ENCODE peak calls at places on chromosomes 5 and 9, in five cellular contexts. One of them, this sample, is unnamed. For H3K27me3, the result is how much of the 10 kb centered on the place peaks cover.

GRCh38 chr5:139848508-139849100 is 53.0 kb downstream of the PSD2 start:
- DNase-seq in PC-9: no peak
- DNase-seq in lower lobe of right lung: no peak
- DNase-seq in adrenal gland: no peak
- DNase-seq in tibial artery: peak
- DNase-seq in this sample: no peak

GRCh38 chr9:125794708-125795107 is 47.5 kb downstream of the PBX3 start:
- DNase-seq in PC-9: no peak
- DNase-seq in lower lobe of right lung: no peak
- DNase-seq in adrenal gland: no peak
- DNase-seq in tibial artery: no peak
- DNase-seq in this sample: no peak

GRCh38 chr5:149719666-149720065 is 10.4 kb upstream of the PPARGC1B start:
- DNase-seq in PC-9: peak
- DNase-seq in lower lobe of right lung: no peak
- DNase-seq in adrenal gland: no peak
- DNase-seq in tibial artery: no peak
- DNase-seq in this sample: no peak

GRCh38 chr9:68808481-68808880 is 103.4 kb downstream of the PIP5K1B start:
- DNase-seq in PC-9: no peak
- DNase-seq in lower lobe of right lung: no peak
- DNase-seq in adrenal gland: no peak
- DNase-seq in tibial artery: no peak
- DNase-seq in this sample: no peak

GRCh38 chr5:172773481-172774469 is 2.8 kb upstream of the DUSP1 start:
- DNase-seq in PC-9: no peak
- DNase-seq in lower lobe of right lung: no peak
- DNase-seq in adrenal gland: peak
- DNase-seq in tibial artery: peak
- DNase-seq in this sample: no peak

GRCh38 chr9:13378171-13378570 is 98.7 kb upstream of the MPDZ start:
- DNase-seq in PC-9: no peak
- DNase-seq in lower lobe of right lung: no peak
- DNase-seq in adrenal gland: no peak
- DNase-seq in tibial artery: no peak
- DNase-seq in this sample: no peak

GRCh38 chr9:83992407-83992806 is 11.8 kb downstream of the RMI1 start:
- DNase-seq in PC-9: peak
- DNase-seq in lower lobe of right lung: no peak
- DNase-seq in adrenal gland: no peak
- DNase-seq in tibial artery: no peak
- DNase-seq in this sample: no peak

GRCh38 chr9:92722386-92723298 is 42.0 kb downstream of the BICD2 start:
- DNase-seq in PC-9: no peak
- DNase-seq in lower lobe of right lung: peak
- DNase-seq in adrenal gland: no peak
- DNase-seq in tibial artery: no peak
- DNase-seq in this sample: no peak

GRCh38 chr9:89466451-89467277 is 31.2 kb downstream of the SEMA4D start:
- DNase-seq in PC-9: no peak
- DNase-seq in lower lobe of right lung: no peak
- DNase-seq in adrenal gland: no peak
- DNase-seq in tibial artery: no peak
- DNase-seq in this sample: no peak

GRCh38 chr5:124783794-124784193 is 37.4 kb upstream of the ZNF608 start:
- DNase-seq in PC-9: no peak
- DNase-seq in lower lobe of right lung: no peak
- DNase-seq in adrenal gland: peak
- DNase-seq in tibial artery: no peak
- DNase-seq in this sample: no peak

GRCh38 chr5:157283434-157283833 is 17.5 kb downstream of the CYFIP2 start:
- DNase-seq in PC-9: no peak
- DNase-seq in lower lobe of right lung: no peak
- DNase-seq in adrenal gland: no peak
- DNase-seq in tibial artery: no peak
- DNase-seq in this sample: no peak

GRCh38 chr5:133977161-133977787 is 8.8 kb upstream of the C5orf15 start:
- DNase-seq in PC-9: no peak
- DNase-seq in lower lobe of right lung: no peak
- DNase-seq in adrenal gland: no peak
- DNase-seq in tibial artery: no peak
- DNase-seq in this sample: peak

GRCh38 chr9:126591083-126591482 is 22.6 kb upstream of the LMX1B start:
- DNase-seq in PC-9: no peak
- DNase-seq in lower lobe of right lung: no peak
- DNase-seq in adrenal gland: no peak
- DNase-seq in tibial artery: no peak
- DNase-seq in this sample: no peak

GRCh38 chr5:142683885-142684505 is 1.9 kb downstream of the FGF1 start:
- DNase-seq in PC-9: no peak
- DNase-seq in lower lobe of right lung: no peak
- DNase-seq in adrenal gland: no peak
- DNase-seq in tibial artery: no peak
- DNase-seq in this sample: no peak

GRCh38 chr9:36163049-36163839 is 5.9 kb upstream of the CCIN start:
- DNase-seq in PC-9: no peak
- DNase-seq in lower lobe of right lung: no peak
- DNase-seq in adrenal gland: peak
- DNase-seq in tibial artery: peak
- DNase-seq in this sample: peak

GRCh38 chr5:172690258-172691075 is 49.4 kb downstream of the NEURL1B start:
- DNase-seq in PC-9: no peak
- DNase-seq in lower lobe of right lung: no peak
- DNase-seq in adrenal gland: no peak
- DNase-seq in tibial artery: no peak
- DNase-seq in this sample: no peak

GRCh38 chr5:91499943-91500531 is 116.9 kb upstream of the ARRDC3 start:
- DNase-seq in PC-9: peak
- DNase-seq in lower lobe of right lung: no peak
- DNase-seq in adrenal gland: no peak
- DNase-seq in tibial artery: no peak
- DNase-seq in this sample: peak

GRCh38 chr5:81038495-81038894 is 78.3 kb downstream of the RASGRF2 start:
- DNase-seq in PC-9: no peak
- DNase-seq in lower lobe of right lung: no peak
- DNase-seq in adrenal gland: no peak
- DNase-seq in tibial artery: no peak
- DNase-seq in this sample: no peak

GRCh38 chr9:72772641-72773040 is 180.2 kb downstream of the ALDH1A1 start:
- DNase-seq in PC-9: no peak
- DNase-seq in lower lobe of right lung: no peak
- DNase-seq in adrenal gland: no peak
- DNase-seq in tibial artery: no peak
- DNase-seq in this sample: no peak

GRCh38 chr5:119355636-119356383 is at the start of gene TNFAIP8:
- DNase-seq in PC-9: peak
- DNase-seq in lower lobe of right lung: peak
- DNase-seq in adrenal gland: peak
- DNase-seq in tibial artery: peak
- DNase-seq in this sample: no peak

GRCh38 chr5:115265220-115265619 is 2.5 kb upstream of the PGGT1B start:
- DNase-seq in PC-9: no peak
- DNase-seq in lower lobe of right lung: no peak
- DNase-seq in adrenal gland: no peak
- DNase-seq in tibial artery: no peak
- DNase-seq in this sample: no peak

GRCh38 chr5:145661737-145662530 is 173.2 kb downstream of the PRELID2 start:
- DNase-seq in PC-9: no peak
- DNase-seq in lower lobe of right lung: no peak
- DNase-seq in adrenal gland: no peak
- DNase-seq in tibial artery: no peak
- DNase-seq in this sample: no peak

GRCh38 chr9:126365780-126366179 is 39.2 kb downstream of the MVB12B start:
- DNase-seq in PC-9: no peak
- DNase-seq in lower lobe of right lung: no peak
- DNase-seq in adrenal gland: no peak
- DNase-seq in tibial artery: no peak
- DNase-seq in this sample: no peak

GRCh38 chr5:172530406-172530805 is 76.1 kb upstream of the SH3PXD2B start:
- DNase-seq in PC-9: no peak
- DNase-seq in lower lobe of right lung: no peak
- DNase-seq in adrenal gland: no peak
- DNase-seq in tibial artery: no peak
- DNase-seq in this sample: no peak

GRCh38 chr9:35490155-35490909 is 421 bp downstream of the RUSC2 start:
- DNase-seq in PC-9: no peak
- DNase-seq in lower lobe of right lung: peak
- DNase-seq in adrenal gland: peak
- DNase-seq in tibial artery: no peak
- DNase-seq in this sample: no peak

GRCh38 chr5:5891350-5891749 is 468.9 kb downstream of the ICE1 start:
- DNase-seq in PC-9: no peak
- DNase-seq in lower lobe of right lung: no peak
- DNase-seq in adrenal gland: no peak
- DNase-seq in tibial artery: no peak
- DNase-seq in this sample: no peak

DNA sequence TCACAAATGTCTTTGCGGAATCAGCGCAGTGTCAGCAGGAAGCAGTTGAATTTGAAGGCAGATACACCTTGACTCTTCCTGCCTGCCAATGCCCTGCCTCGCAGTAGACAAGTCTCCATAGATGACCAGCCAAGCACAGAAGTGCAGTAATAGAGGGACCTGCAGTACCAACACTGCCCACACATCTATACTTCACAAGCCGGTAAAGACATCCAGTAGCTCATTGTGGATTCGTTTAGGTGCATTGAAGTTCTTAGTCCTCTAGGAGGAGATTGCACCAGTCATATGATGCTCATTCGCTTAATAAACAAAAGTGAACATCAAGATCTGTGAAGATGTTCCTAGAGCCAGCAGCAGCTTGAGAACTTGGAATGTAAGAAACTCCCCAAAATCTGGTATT is 7.1 kb upstream of the IFNA2 start:
- DNase-seq in PC-9: no peak
- DNase-seq in lower lobe of right lung: no peak
- DNase-seq in adrenal gland: no peak
- DNase-seq in tibial artery: no peak
- DNase-seq in this sample: no peak
- H3K27me3 ChIP-seq in PC-9: under half
- H3K27me3 ChIP-seq in lower lobe of right lung: half or more
- H3K27me3 ChIP-seq in adrenal gland: under half
- H3K27me3 ChIP-seq in tibial artery: half or more
- H3K27me3 ChIP-seq in this sample: under half

GRCh38 chr5:1852324-1852947 is 30.3 kb downstream of the IRX4 start:
- DNase-seq in PC-9: no peak
- DNase-seq in lower lobe of right lung: no peak
- DNase-seq in adrenal gland: no peak
- DNase-seq in tibial artery: no peak
- DNase-seq in this sample: no peak
- H3K27me3 ChIP-seq in PC-9: half or more
- H3K27me3 ChIP-seq in lower lobe of right lung: half or more
- H3K27me3 ChIP-seq in adrenal gland: under half
- H3K27me3 ChIP-seq in tibial artery: half or more
- H3K27me3 ChIP-seq in this sample: under half

GRCh38 chr5:3609120-3609681 is 13.6 kb downstream of the IRX1 start:
- DNase-seq in PC-9: no peak
- DNase-seq in lower lobe of right lung: no peak
- DNase-seq in adrenal gland: no peak
- DNase-seq in tibial artery: no peak
- DNase-seq in this sample: no peak
- H3K27me3 ChIP-seq in PC-9: half or more
- H3K27me3 ChIP-seq in lower lobe of right lung: under half
- H3K27me3 ChIP-seq in adrenal gland: under half
- H3K27me3 ChIP-seq in tibial artery: under half
- H3K27me3 ChIP-seq in this sample: under half

GRCh38 chr5:55172937-55173695 is at the start of gene CDC20B:
- DNase-seq in PC-9: no peak
- DNase-seq in lower lobe of right lung: peak
- DNase-seq in adrenal gland: peak
- DNase-seq in tibial artery: peak
- DNase-seq in this sample: peak
- H3K27me3 ChIP-seq in PC-9: under half
- H3K27me3 ChIP-seq in lower lobe of right lung: half or more
- H3K27me3 ChIP-seq in adrenal gland: half or more
- H3K27me3 ChIP-seq in tibial artery: half or more
- H3K27me3 ChIP-seq in this sample: half or more

GRCh38 chr5:56459978-56460377 is 226.8 kb upstream of the ANKRD55 start:
- DNase-seq in PC-9: no peak
- DNase-seq in lower lobe of right lung: no peak
- DNase-seq in adrenal gland: no peak
- DNase-seq in tibial artery: no peak
- DNase-seq in this sample: no peak
- H3K27me3 ChIP-seq in PC-9: under half
- H3K27me3 ChIP-seq in lower lobe of right lung: under half
- H3K27me3 ChIP-seq in adrenal gland: under half
- H3K27me3 ChIP-seq in tibial artery: under half
- H3K27me3 ChIP-seq in this sample: under half

GRCh38 chr9:74499111-74499601 is 2.0 kb downstream of the RORB start:
- DNase-seq in PC-9: no peak
- DNase-seq in lower lobe of right lung: no peak
- DNase-seq in adrenal gland: peak
- DNase-seq in tibial artery: no peak
- DNase-seq in this sample: no peak
- H3K27me3 ChIP-seq in PC-9: under half
- H3K27me3 ChIP-seq in lower lobe of right lung: half or more
- H3K27me3 ChIP-seq in adrenal gland: under half
- H3K27me3 ChIP-seq in tibial artery: under half
- H3K27me3 ChIP-seq in this sample: half or more

DNA sequence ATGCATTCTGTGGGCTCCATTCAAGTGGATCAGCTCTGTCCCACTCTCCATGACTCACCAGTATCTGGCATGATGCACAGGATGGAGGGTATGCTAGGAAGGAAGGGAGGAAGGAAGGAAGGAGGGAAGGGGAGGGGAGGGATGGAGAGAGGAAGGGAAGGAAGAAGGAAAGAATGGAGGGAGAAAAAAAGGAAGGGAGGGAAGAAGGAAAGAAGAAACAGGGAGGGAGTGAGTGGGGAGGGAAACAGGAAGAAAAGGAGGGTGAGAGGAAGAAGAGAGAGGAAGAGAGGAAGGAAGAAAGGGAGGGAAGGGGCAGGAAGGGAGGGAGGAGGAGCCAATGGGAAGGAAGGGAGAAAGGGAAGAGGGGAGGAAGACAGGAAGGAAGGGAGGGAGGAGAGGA is 5.3 kb upstream of the BARHL1 start:
- DNase-seq in PC-9: no peak
- DNase-seq in lower lobe of right lung: no peak
- DNase-seq in adrenal gland: no peak
- DNase-seq in tibial artery: no peak
- DNase-seq in this sample: no peak
- H3K27me3 ChIP-seq in PC-9: half or more
- H3K27me3 ChIP-seq in lower lobe of right lung: half or more
- H3K27me3 ChIP-seq in adrenal gland: half or more
- H3K27me3 ChIP-seq in tibial artery: half or more
- H3K27me3 ChIP-seq in this sample: half or more

DNA sequence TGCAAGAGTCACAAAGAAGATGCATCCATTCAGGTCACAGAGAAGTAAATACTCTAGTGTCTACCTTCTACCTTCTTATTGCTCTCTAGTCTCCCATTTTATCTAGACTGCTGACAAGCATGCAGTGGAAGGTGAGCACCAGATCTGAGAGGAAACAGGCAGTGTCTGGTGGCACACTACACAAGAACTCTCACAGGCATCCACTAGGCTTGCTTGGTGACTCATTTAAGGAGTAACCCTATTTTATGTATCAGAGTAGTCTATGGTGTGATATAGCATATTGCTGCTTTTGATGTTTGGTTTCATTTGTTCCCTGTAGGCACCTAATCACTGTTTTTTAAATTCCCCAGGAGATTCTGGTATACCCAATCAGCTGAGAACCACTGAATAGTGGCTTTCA is 1.6 kb upstream of the THBS4 start:
- DNase-seq in PC-9: no peak
- DNase-seq in lower lobe of right lung: no peak
- DNase-seq in adrenal gland: no peak
- DNase-seq in tibial artery: no peak
- DNase-seq in this sample: no peak
- H3K27me3 ChIP-seq in PC-9: under half
- H3K27me3 ChIP-seq in lower lobe of right lung: under half
- H3K27me3 ChIP-seq in adrenal gland: half or more
- H3K27me3 ChIP-seq in tibial artery: under half
- H3K27me3 ChIP-seq in this sample: half or more